ENCODE peak calls at places on chromosome 11, in four cellular contexts. One of them, this sample, is unnamed.

GRCh38 chr11:133942594-133942993 is 14.2 kb downstream of the IGSF9B start:
- DNase-seq in H1: no peak
- DNase-seq in K562: no peak
- DNase-seq in HepG2: no peak
- DNase-seq in this sample: no peak

GRCh38 chr11:92340839-92341238 is 116.2 kb downstream of the FAT3 start:
- DNase-seq in K562: peak
- DNase-seq in HepG2: peak
- DNase-seq in H1: no peak
- DNase-seq in this sample: no peak

GRCh38 chr11:128171496-128171895 is 415.9 kb downstream of the ETS1 start:
- DNase-seq in HepG2: no peak
- DNase-seq in H1: no peak
- DNase-seq in K562: no peak
- DNase-seq in this sample: no peak

GRCh38 chr11:121810291-121810690 is 305.7 kb downstream of the BLID start:
- DNase-seq in K562: no peak
- DNase-seq in HepG2: no peak
- DNase-seq in H1: no peak
- DNase-seq in this sample: no peak

GRCh38 chr11:73656985-73657384 is 10.6 kb downstream of the PLEKHB1 start:
- DNase-seq in K562: no peak
- DNase-seq in HepG2: no peak
- DNase-seq in H1: no peak
- DNase-seq in this sample: no peak

GRCh38 chr11:47216141-47216798 is 1.5 kb downstream of the DDB2 start:
- DNase-seq in HepG2: peak
- DNase-seq in K562: peak
- DNase-seq in H1: no peak
- DNase-seq in this sample: no peak

GRCh38 chr11:15638386-15638787 is 523.7 kb downstream of the INSC start:
- DNase-seq in H1: no peak
- DNase-seq in K562: no peak
- DNase-seq in HepG2: no peak
- DNase-seq in this sample: no peak

GRCh38 chr11:46039990-46040389 is 81.3 kb downstream of the PHF21A start:
- DNase-seq in K562: no peak
- DNase-seq in HepG2: no peak
- DNase-seq in H1: no peak
- DNase-seq in this sample: no peak

GRCh38 chr11:123304828-123305530 is 109.9 kb upstream of the CLMP start:
- DNase-seq in H1: no peak
- DNase-seq in HepG2: no peak
- DNase-seq in K562: no peak
- DNase-seq in this sample: no peak

GRCh38 chr11:46238967-46239800 is 38.3 kb upstream of the CREB3L1 start:
- DNase-seq in K562: peak
- DNase-seq in H1: peak
- DNase-seq in HepG2: peak
- DNase-seq in this sample: peak

GRCh38 chr11:72721689-72722049 is 30.5 kb downstream of the ARAP1 start:
- DNase-seq in H1: no peak
- DNase-seq in HepG2: no peak
- DNase-seq in K562: no peak
- DNase-seq in this sample: no peak

GRCh38 chr11:69293819-69294505 is at the start of gene MYEOV:
- DNase-seq in K562: peak
- DNase-seq in H1: peak
- DNase-seq in HepG2: peak
- DNase-seq in this sample: peak

GRCh38 chr11:94537051-94537600 is 6.6 kb upstream of the FUT4 start:
- DNase-seq in H1: no peak
- DNase-seq in K562: no peak
- DNase-seq in HepG2: no peak
- DNase-seq in this sample: no peak

GRCh38 chr11:8107642-8108041 is 26.6 kb downstream of the TUB start:
- DNase-seq in H1: no peak
- DNase-seq in K562: no peak
- DNase-seq in HepG2: no peak
- DNase-seq in this sample: no peak

GRCh38 chr11:30317030-30317429 is 5.9 kb upstream of the ARL14EP start:
- DNase-seq in H1: no peak
- DNase-seq in K562: no peak
- DNase-seq in HepG2: no peak
- DNase-seq in this sample: no peak

GRCh38 chr11:108796551-108796950 is 131.7 kb downstream of the DDX10 start:
- DNase-seq in K562: no peak
- DNase-seq in H1: no peak
- DNase-seq in HepG2: no peak
- DNase-seq in this sample: no peak

GRCh38 chr11:112364962-112365481 is 104.4 kb upstream of the PLET1 start:
- DNase-seq in H1: no peak
- DNase-seq in K562: peak
- DNase-seq in HepG2: peak
- DNase-seq in this sample: no peak

GRCh38 chr11:94130589-94131362 is 2.1 kb downstream of the PANX1 start:
- DNase-seq in H1: no peak
- DNase-seq in HepG2: no peak
- DNase-seq in K562: peak
- DNase-seq in this sample: no peak

GRCh38 chr11:1285316-1285744 is 24.1 kb downstream of the TOLLIP start:
- DNase-seq in HepG2: no peak
- DNase-seq in K562: no peak
- DNase-seq in H1: no peak
- DNase-seq in this sample: no peak

GRCh38 chr11:44110231-44110679 is 14.8 kb downstream of the EXT2 start:
- DNase-seq in H1: no peak
- DNase-seq in K562: peak
- DNase-seq in HepG2: peak
- DNase-seq in this sample: peak

GRCh38 chr11:77611921-77612320 is 22.2 kb downstream of the AQP11 start:
- DNase-seq in K562: no peak
- DNase-seq in HepG2: no peak
- DNase-seq in H1: no peak
- DNase-seq in this sample: no peak

GRCh38 chr11:112881461-112881860 is 79.8 kb upstream of the NCAM1 start:
- DNase-seq in K562: peak
- DNase-seq in HepG2: no peak
- DNase-seq in H1: peak
- DNase-seq in this sample: no peak

GRCh38 chr11:104891135-104891534 is 7.1 kb downstream of the CASP12 start:
- DNase-seq in H1: no peak
- DNase-seq in HepG2: no peak
- DNase-seq in K562: no peak
- DNase-seq in this sample: no peak

GRCh38 chr11:86718553-86718952 is 46.1 kb upstream of the ME3 start:
- DNase-seq in HepG2: no peak
- DNase-seq in H1: no peak
- DNase-seq in K562: no peak
- DNase-seq in this sample: no peak

GRCh38 chr11:97948793-97949192 is 1072.0 kb upstream of the CNTN5 start:
- DNase-seq in HepG2: no peak
- DNase-seq in H1: no peak
- DNase-seq in K562: no peak
- DNase-seq in this sample: no peak

GRCh38 chr11:107043242-107043991 is 25.1 kb upstream of the GUCY1A2 start:
- DNase-seq in K562: no peak
- DNase-seq in H1: no peak
- DNase-seq in HepG2: no peak
- DNase-seq in this sample: no peak

GRCh38 chr11:71305451-71306125 is 53.2 kb upstream of the SHANK2 start:
- DNase-seq in K562: no peak
- DNase-seq in HepG2: no peak
- DNase-seq in H1: no peak
- DNase-seq in this sample: no peak

GRCh38 chr11:70725272-70725671 is 326.9 kb downstream of the CTTN start:
- DNase-seq in HepG2: no peak
- DNase-seq in K562: no peak
- DNase-seq in H1: no peak
- DNase-seq in this sample: no peak

GRCh38 chr11:15590131-15590530 is 475.4 kb downstream of the INSC start:
- DNase-seq in HepG2: no peak
- DNase-seq in K562: no peak
- DNase-seq in H1: no peak
- DNase-seq in this sample: no peak

GRCh38 chr11:107387666-107388065 is 70.0 kb downstream of the CWF19L2 start:
- DNase-seq in K562: no peak
- DNase-seq in HepG2: no peak
- DNase-seq in H1: no peak
- DNase-seq in this sample: no peak

GRCh38 chr11:122983438-122984185 is 2.0 kb upstream of the BSX start:
- DNase-seq in K562: no peak
- DNase-seq in H1: no peak
- DNase-seq in HepG2: no peak
- DNase-seq in this sample: no peak

GRCh38 chr11:66048525-66049313 is at the start of gene GAL3ST3:
- DNase-seq in H1: no peak
- DNase-seq in HepG2: no peak
- DNase-seq in K562: no peak
- DNase-seq in this sample: no peak

GRCh38 chr11:123303924-123304323 is 108.9 kb upstream of the CLMP start:
- DNase-seq in K562: no peak
- DNase-seq in HepG2: no peak
- DNase-seq in H1: no peak
- DNase-seq in this sample: no peak

GRCh38 chr11:1085440-1086170 is 10.9 kb downstream of the MUC2 start:
- DNase-seq in H1: no peak
- DNase-seq in HepG2: no peak
- DNase-seq in K562: no peak
- DNase-seq in this sample: no peak

GRCh38 chr11:15923169-15923568 is 433.2 kb downstream of the SOX6 start:
- DNase-seq in K562: peak
- DNase-seq in H1: no peak
- DNase-seq in HepG2: no peak
- DNase-seq in this sample: no peak

GRCh38 chr11:17556999-17557398 is 9.9 kb downstream of the OTOG start:
- DNase-seq in HepG2: no peak
- DNase-seq in H1: no peak
- DNase-seq in K562: no peak
- DNase-seq in this sample: no peak

GRCh38 chr11:64232182-64233018 is 2.0 kb upstream of the VEGFB start:
- DNase-seq in H1: no peak
- DNase-seq in HepG2: no peak
- DNase-seq in K562: peak
- DNase-seq in this sample: no peak

GRCh38 chr11:64229959-64230208 is 464 bp upstream of the DNAJC4 start:
- DNase-seq in K562: no peak
- DNase-seq in HepG2: no peak
- DNase-seq in H1: no peak
- DNase-seq in this sample: no peak

GRCh38 chr11:64231536-64231935 is 1.2 kb downstream of the DNAJC4 start:
- DNase-seq in HepG2: no peak
- DNase-seq in K562: peak
- DNase-seq in H1: no peak
- DNase-seq in this sample: no peak

GRCh38 chr11:64230209-64230984 is at the start of gene DNAJC4:
- DNase-seq in H1: no peak
- DNase-seq in HepG2: peak
- DNase-seq in K562: peak
- DNase-seq in this sample: peak

DNA sequence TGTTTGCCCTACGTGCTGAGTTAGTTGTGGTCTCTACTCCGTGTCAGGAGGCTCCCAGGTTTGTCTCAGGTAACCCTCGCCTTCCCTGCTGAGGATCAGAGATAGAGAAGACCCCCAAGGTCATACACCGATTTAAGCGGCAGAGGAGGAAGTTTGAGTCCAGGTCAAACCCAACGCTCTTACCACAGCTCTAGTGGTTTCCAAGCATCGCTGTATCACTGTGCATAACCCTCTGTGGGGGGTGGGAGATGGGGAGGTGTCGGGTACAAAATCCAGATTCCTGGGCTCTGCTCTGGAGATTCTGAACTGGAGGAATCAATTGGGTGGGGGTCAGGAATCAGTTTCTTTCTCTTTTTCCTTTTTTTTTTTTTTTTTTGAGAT is 627 bp downstream of the DNAJC4 start:
- DNase-seq in K562: peak
- DNase-seq in HepG2: no peak
- DNase-seq in H1: no peak
- DNase-seq in this sample: no peak
- TF ChIP-seq TAF1 in K562: no peak
- TF ChIP-seq TAF1 in HepG2: no peak
- TF ChIP-seq TAF1 in H1: no peak
- TF ChIP-seq TAF1 in this sample: no peak

GRCh38 chr11:117480221-117480620 is 152.6 kb downstream of the CEP164 start:
- DNase-seq in K562: no peak
- DNase-seq in H1: no peak
- DNase-seq in HepG2: no peak
- DNase-seq in this sample: no peak

GRCh38 chr11:117477721-117478120 is 150.1 kb downstream of the CEP164 start:
- DNase-seq in HepG2: no peak
- DNase-seq in H1: no peak
- DNase-seq in K562: no peak
- DNase-seq in this sample: no peak

GRCh38 chr11:117478926-117479325 is 151.3 kb downstream of the CEP164 start:
- DNase-seq in H1: no peak
- DNase-seq in HepG2: no peak
- DNase-seq in K562: no peak
- DNase-seq in this sample: no peak

GRCh38 chr11:117479372-117479771 is 151.7 kb downstream of the CEP164 start:
- DNase-seq in HepG2: no peak
- DNase-seq in K562: peak
- DNase-seq in H1: no peak
- DNase-seq in this sample: peak

GRCh38 chr11:117478126-117478856 is 150.6 kb downstream of the CEP164 start:
- DNase-seq in H1: no peak
- DNase-seq in HepG2: no peak
- DNase-seq in K562: no peak
- DNase-seq in this sample: no peak
- TF ChIP-seq POLR2A in H1: no peak
- TF ChIP-seq POLR2A in HepG2: no peak
- TF ChIP-seq POLR2A in K562: no peak
- TF ChIP-seq POLR2A in this sample: no peak

GRCh38 chr11:119012629-119013170 is 5.4 kb downstream of the RPS25 start:
- DNase-seq in K562: no peak
- DNase-seq in HepG2: no peak
- DNase-seq in H1: no peak
- DNase-seq in this sample: no peak
- TF ChIP-seq POLR2AphosphoS5 in K562: no peak
- TF ChIP-seq POLR2AphosphoS5 in HepG2: peak
- TF ChIP-seq POLR2AphosphoS5 in H1: peak
- TF ChIP-seq POLR2AphosphoS5 in this sample: no peak

GRCh38 chr11:9662273-9662672 is 1.6 kb upstream of the SWAP70 start:
- DNase-seq in HepG2: no peak
- DNase-seq in H1: no peak
- DNase-seq in K562: no peak
- DNase-seq in this sample: no peak
- TF ChIP-seq TAF1 in HepG2: no peak
- TF ChIP-seq TAF1 in H1: no peak
- TF ChIP-seq TAF1 in K562: no peak
- TF ChIP-seq TAF1 in this sample: no peak

GRCh38 chr11:13668102-13668956 is at the start of gene FAR1:
- DNase-seq in H1: peak
- DNase-seq in HepG2: no peak
- DNase-seq in K562: peak
- DNase-seq in this sample: peak
- TF ChIP-seq POLR2A in H1: no peak
- TF ChIP-seq POLR2A in HepG2: no peak
- TF ChIP-seq POLR2A in K562: peak
- TF ChIP-seq POLR2A in this sample: no peak